ENCODE peak calls at places on chromosomes 6 and 20, in four cellular contexts. Y, H, M and G are unnamed samples.
A peak's percentile ranks its signal among the peaks of the same experiment; 100 is the strongest.

GRCh38 chr20:48155231-48155630 is 369.9 kb upstream of the SULF2 start:
- DNase-seq in Y (no peak), M (no peak), H (no peak), G (peak; percentile 41)

GRCh38 chr6:74480561-74480960 is 725.3 kb downstream of the COL12A1 start:
- DNase-seq in M (no peak), Y (no peak), H (no peak), G (no peak)

GRCh38 chr20:44180814-44181213 is 6.2 kb downstream of the JPH2 start:
- DNase-seq in M (peak; percentile 27), Y (no peak), H (no peak), G (no peak)

GRCh38 chr6:169974663-169975062 is 223.2 kb downstream of the ERMARD start:
- DNase-seq in M (no peak), H (no peak), Y (no peak), G (no peak)

GRCh38 chr6:142855877-142856606 is 88.9 kb downstream of the HIVEP2 start:
- DNase-seq in M (no peak), Y (no peak), H (no peak), G (no peak)

GRCh38 chr6:29051680-29052079 is 6.7 kb upstream of the OR2W1 start:
- DNase-seq in H (no peak), M (no peak), Y (no peak), G (no peak)

GRCh38 chr6:136791296-136792065 is 796 bp downstream of the MAP3K5 start:
- DNase-seq in Y (peak; percentile 58), H (no peak), M (peak; percentile 21), G (no peak)

GRCh38 chr6:150987371-150987828 is 121.9 kb downstream of the MTHFD1L start:
- DNase-seq in M (no peak), Y (peak; percentile 52), H (no peak), G (no peak)

GRCh38 chr6:82033631-82034211 is 213.8 kb downstream of the IBTK start:
- DNase-seq in Y (no peak), H (no peak), M (no peak), G (no peak)

GRCh38 chr6:52595000-52595795 is 18.3 kb upstream of the TRAM2 start:
- DNase-seq in H (peak; percentile 61), Y (peak; percentile 67), M (peak; percentile 32), G (no peak)

GRCh38 chr6:101433141-101433540 is 39.6 kb downstream of the GRIK2 start:
- DNase-seq in H (no peak), M (no peak), Y (no peak), G (no peak)

GRCh38 chr6:70547313-70547712 is 19.4 kb upstream of the SDHAF4 start:
- DNase-seq in Y (peak; percentile 22), M (no peak), H (no peak), G (no peak)

GRCh38 chr6:51049983-51050877 is 231.6 kb downstream of the TFAP2B start:
- DNase-seq in Y (peak; percentile 60), H (no peak), M (no peak), G (no peak)

GRCh38 chr6:93417421-93417996 is 1.9 kb downstream of the EPHA7 start:
- DNase-seq in M (peak; percentile 40), Y (no peak), H (no peak), G (no peak)

GRCh38 chr6:159181914-159182313 is 12.7 kb downstream of the FNDC1 start:
- DNase-seq in Y (no peak), M (no peak), H (no peak), G (no peak)

GRCh38 chr6:3538536-3538935 is 81.7 kb upstream of the SLC22A23 start:
- DNase-seq in Y (no peak), M (no peak), H (no peak), G (no peak)

GRCh38 chr6:84897874-84898635 is 133.7 kb upstream of the TBX18 start:
- DNase-seq in Y (peak; percentile 78), H (no peak), M (no peak), G (no peak)

GRCh38 chr20:63044204-63044600 is 37.4 kb upstream of the BHLHE23 start:
- DNase-seq in M (no peak), H (no peak), Y (no peak), G (no peak)

GRCh38 chr20:18611492-18611891 is 23.6 kb downstream of the DTD1 start:
- DNase-seq in H (no peak), Y (no peak), M (no peak), G (no peak)

GRCh38 chr6:1890071-1890470 is 280.4 kb downstream of the FOXC1 start:
- DNase-seq in Y (peak; percentile 92), H (no peak), M (no peak), G (no peak)

GRCh38 chr20:24936526-24937407 is 12.3 kb upstream of the CST7 start:
- DNase-seq in Y (no peak), H (no peak), M (no peak), G (no peak)

GRCh38 chr6:29552512-29553051 is 7.0 kb downstream of the UBD start:
- DNase-seq in M (no peak), Y (peak; percentile 68), H (peak; percentile 31), G (no peak)

GRCh38 chr20:4797275-4797674 is 75.6 kb downstream of the PRND start:
- DNase-seq in Y (no peak), H (no peak), M (no peak), G (no peak)

GRCh38 chr6:158630944-158631616 is 13.5 kb downstream of the DYNLT1 start:
- DNase-seq in H (no peak), Y (peak; percentile 77), M (no peak), G (no peak)

GRCh38 chr6:46078294-46078693 is 51.5 kb upstream of the ENPP4 start:
- DNase-seq in M (no peak), Y (no peak), H (no peak), G (no peak)

GRCh38 chr6:46072866-46073265 is 56.9 kb upstream of the ENPP4 start:
- DNase-seq in Y (no peak), M (no peak), H (no peak), G (no peak)
- TF ChIP-seq CTCF in Y (no peak), M (no peak), H (no peak), G (no peak)

GRCh38 chr20:62025832-62026563 is 39.7 kb downstream of the TAF4 start:
- DNase-seq in Y (no peak), H (peak; percentile 12), M (no peak), G (no peak)
- TF ChIP-seq CTCF in Y (peak; percentile 22), H (peak; percentile 90), M (peak; percentile 36), G (peak; percentile 27)

GRCh38 chr6:134921276-134921979 is 28.5 kb downstream of the ALDH8A1 start:
- DNase-seq in M (no peak), Y (no peak), H (no peak), G (no peak)
- TF ChIP-seq CTCF in M (no peak), Y (no peak), H (no peak), G (no peak)

GRCh38 chr20:59223750-59224149 is 60.1 kb downstream of the ZNF831 start:
- DNase-seq in M (no peak), H (no peak), Y (no peak), G (no peak)

GRCh38 chr20:59221881-59222238 is 58.2 kb downstream of the ZNF831 start:
- DNase-seq in H (no peak), Y (no peak), M (no peak), G (no peak)

GRCh38 chr20:59221049-59221748 is 57.6 kb downstream of the ZNF831 start:
- DNase-seq in Y (peak; percentile 16), M (no peak), H (no peak), G (no peak)

GRCh38 chr20:59222239-59222981 is 58.8 kb downstream of the ZNF831 start:
- DNase-seq in Y (peak; percentile 71), M (peak; percentile 95), H (peak; percentile 3), G (peak; percentile 58)

GRCh38 chr20:59222982-59223610 is 59.5 kb downstream of the ZNF831 start:
- DNase-seq in H (no peak), M (no peak), Y (no peak), G (no peak)
- TF ChIP-seq CTCF in H (peak; percentile 13), M (no peak), Y (no peak), G (no peak)

DNA sequence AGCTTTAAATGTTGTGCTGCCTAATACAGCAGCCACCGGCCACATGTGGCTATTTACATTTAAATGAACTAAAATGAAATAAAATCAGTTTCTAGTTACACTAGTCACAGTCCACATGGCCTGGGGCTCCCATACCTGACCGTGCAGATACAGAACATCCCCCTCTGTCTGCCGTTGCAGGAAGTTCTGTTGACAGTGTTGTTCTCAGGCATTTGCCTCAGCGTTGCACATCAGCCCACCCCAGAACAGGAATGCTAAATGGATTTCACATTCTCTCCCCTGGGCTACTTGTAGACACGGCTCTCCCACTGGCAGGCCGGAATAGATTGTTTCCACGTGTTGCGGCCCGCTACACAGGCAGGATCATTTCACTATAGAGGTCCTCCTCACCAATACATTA is 26.3 kb downstream of the JAG1 start:
- DNase-seq in Y (no peak), M (no peak), H (no peak), G (no peak)
- TF ChIP-seq CTCF in Y (peak; percentile 36), M (peak; percentile 17), H (peak; percentile 56), G (no peak)

GRCh38 chr6:133551436-133551835 is 310.3 kb downstream of the EYA4 start:
- DNase-seq in H (no peak), M (no peak), Y (no peak), G (no peak)

GRCh38 chr6:133553652-133554051 is 312.5 kb downstream of the EYA4 start:
- DNase-seq in H (no peak), M (peak; percentile 53), Y (peak; percentile 66), G (no peak)

GRCh38 chr6:133550026-133550425 is 308.9 kb downstream of the EYA4 start:
- DNase-seq in H (no peak), Y (no peak), M (no peak), G (no peak)

GRCh38 chr6:133549252-133549925 is 308.2 kb downstream of the EYA4 start:
- DNase-seq in M (peak; percentile 30), H (no peak), Y (no peak), G (no peak)

GRCh38 chr6:133551847-133552331 is 310.7 kb downstream of the EYA4 start:
- DNase-seq in M (no peak), H (peak; percentile 93), Y (peak; percentile 57), G (no peak)
- TF ChIP-seq CTCF in M (no peak), H (no peak), Y (no peak), G (no peak)

GRCh38 chr6:149842331-149842730 is 21.8 kb downstream of the LRP11 start:
- DNase-seq in H (no peak), M (no peak), Y (no peak), G (no peak)

GRCh38 chr6:149845549-149845948 is 18.6 kb downstream of the LRP11 start:
- DNase-seq in M (no peak), Y (no peak), H (no peak), G (no peak)

GRCh38 chr6:149843051-149843633 is 21.0 kb downstream of the LRP11 start:
- DNase-seq in Y (no peak), H (no peak), M (no peak), G (no peak)

GRCh38 chr6:149844480-149844879 is 19.7 kb downstream of the LRP11 start:
- DNase-seq in Y (no peak), M (no peak), H (no peak), G (no peak)

GRCh38 chr6:149840345-149841075 is 23.6 kb downstream of the LRP11 start:
- DNase-seq in Y (peak; percentile 82), H (no peak), M (peak; percentile 26), G (no peak)
- TF ChIP-seq CTCF in Y (peak; percentile 85), H (peak; percentile 59), M (peak; percentile 27), G (peak; percentile 32)

GRCh38 chr6:91132461-91132860 is 545.6 kb upstream of the MAP3K7 start:
- DNase-seq in Y (peak; percentile 45), H (no peak), M (no peak), G (no peak)

GRCh38 chr6:91141352-91141751 is 554.5 kb upstream of the MAP3K7 start:
- DNase-seq in H (no peak), M (no peak), Y (no peak), G (no peak)

GRCh38 chr6:91137286-91137685 is 550.4 kb upstream of the MAP3K7 start:
- DNase-seq in Y (no peak), M (no peak), H (no peak), G (no peak)

GRCh38 chr6:91130126-91130525 is 543.3 kb upstream of the MAP3K7 start:
- DNase-seq in Y (no peak), M (no peak), H (no peak), G (no peak)

GRCh38 chr6:91135406-91135805 is 548.5 kb upstream of the MAP3K7 start:
- DNase-seq in M (no peak), H (no peak), Y (no peak), G (no peak)
- TF ChIP-seq CTCF in M (no peak), H (no peak), Y (no peak), G (no peak)